ENCODE peak calls at places on chromosomes 4 and X, in eight cellular contexts. R is HCT116, L is HepG2, K is SK-N-SH, O is K562, A is GM12878, P is endothelial cell of umbilical vein, G is H1. X is an unnamed sample.
A peak's percentile ranks its signal among the peaks of the same experiment; 100 is the strongest.

GRCh38 chrX:11540532-11541377 is 125.0 kb downstream of the ARHGAP6 start:
- DNase-seq in R (no peak), L (no peak), K (no peak), O (no peak), A (peak; percentile 34), P (no peak), G (no peak), X (no peak)

GRCh38 chrX:124594017-124594651 is 247.8 kb downstream of the SH2D1A start:
- DNase-seq in R (no peak), L (no peak), K (no peak), O (no peak), A (no peak), P (no peak), G (no peak), X (no peak)

GRCh38 chrX:155877288-155877687 is 3.9 kb upstream of the VAMP7 start:
- DNase-seq in R (no peak), L (no peak), K (no peak), O (no peak), A (no peak), P (no peak), G (no peak), X (no peak)

GRCh38 chr4:146647615-146648383 is 9.1 kb downstream of the POU4F2 start:
- DNase-seq in R (no peak), L (no peak), K (peak; percentile 37), O (no peak), A (no peak), P (no peak), G (peak; percentile 67), X (no peak)

GRCh38 chrX:50067435-50068292 is 133.1 kb downstream of the AKAP4 start:
- DNase-seq in R (no peak), L (peak; percentile 66), K (peak; percentile 66), O (peak; percentile 4), A (no peak), P (peak; percentile 1), G (peak; percentile 51), X (no peak)

GRCh38 chrX:14027031-14027430 is 2.7 kb downstream of the GEMIN8 start:
- DNase-seq in R (no peak), L (no peak), K (no peak), O (no peak), A (no peak), P (peak; percentile 9), G (no peak), X (no peak)

GRCh38 chr4:100286601-100287000 is 96.3 kb upstream of the DDIT4L start:
- DNase-seq in R (no peak), L (no peak), K (no peak), O (no peak), A (no peak), P (no peak), G (no peak), X (no peak)

GRCh38 chrX:143873343-143873742 is 10.5 kb upstream of the UBE2NL start:
- DNase-seq in R (no peak), L (no peak), K (peak; percentile 0), O (no peak), A (no peak), P (no peak), G (no peak), X (no peak)

GRCh38 chr4:85961887-85962286 is 398.0 kb downstream of the MAPK10 start:
- DNase-seq in R (no peak), L (no peak), K (no peak), O (no peak), A (no peak), P (no peak), G (no peak), X (no peak)

GRCh38 chrX:109155161-109155560 is 326.7 kb downstream of the GUCY2F start:
- DNase-seq in R (no peak), L (no peak), K (no peak), O (no peak), A (no peak), P (no peak), G (no peak), X (no peak)
- TF ChIP-seq POLR2AphosphoS5 in R (no peak), L (no peak), K (no peak), O (no peak), A (no peak), P (no peak), G (no peak), X (no peak)

GRCh38 chr4:132417220-132417619 is 731.9 kb upstream of the PCDH10 start:
- DNase-seq in R (peak; percentile 18), L (no peak), K (no peak), O (no peak), A (no peak), P (no peak), G (no peak), X (no peak)
- H3K9ac ChIP-seq in R (no peak overlapping the region), L (no peak overlapping the region), K (no peak overlapping the region), O (no peak overlapping the region), A (no peak overlapping the region), P (no peak overlapping the region), G (no peak overlapping the region), X (no peak overlapping the region)

GRCh38 chrX:46587753-46588171 is 14.2 kb downstream of the CHST7 start:
- DNase-seq in R (no peak), L (no peak), K (no peak), O (no peak), A (no peak), P (peak; percentile 81), G (no peak), X (no peak)
- H3K4me3 ChIP-seq in R (peak overlapping the region; percentile 49), L (no peak overlapping the region), K (no peak overlapping the region), O (no peak overlapping the region), A (peak overlapping the region; percentile 40), P (peak overlapping the region; percentile 55), G (no peak overlapping the region), X (peak overlapping the region; percentile 54)

DNA sequence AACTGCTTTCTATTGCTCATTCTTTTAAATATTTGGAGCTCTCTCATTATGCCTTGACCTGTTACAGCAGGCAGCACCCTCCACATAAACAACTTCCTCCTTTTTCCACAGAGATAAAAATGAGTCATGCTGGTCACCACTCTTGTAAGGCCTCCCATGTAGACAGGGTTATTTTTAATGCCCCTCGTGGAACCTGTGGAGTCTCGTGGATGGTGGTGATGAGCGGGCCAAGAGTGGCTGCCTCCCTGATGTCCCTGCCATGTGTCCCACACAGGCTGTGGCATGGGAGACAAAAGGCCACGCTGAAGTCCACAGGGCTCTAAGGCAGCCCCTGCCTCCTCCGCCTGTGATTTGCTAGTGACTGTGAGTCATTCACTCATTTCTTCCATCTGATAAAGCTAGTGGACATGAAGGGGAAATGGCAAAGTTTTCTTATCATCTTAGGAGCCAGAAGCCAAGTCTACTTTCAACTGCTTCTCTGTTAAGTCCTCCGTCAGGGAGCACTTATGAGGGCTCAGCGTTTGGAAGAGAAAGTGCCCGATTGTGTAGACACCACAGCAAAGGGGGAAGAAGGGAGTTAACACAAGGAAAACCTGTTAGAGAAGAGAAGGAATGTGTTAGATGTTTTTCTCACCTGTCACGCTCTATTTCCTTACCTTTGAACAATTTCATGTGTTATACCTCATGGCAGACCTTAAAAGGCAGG is 121.6 kb upstream of the FAT1 start:
- DNase-seq in R (peak; percentile 92), L (peak; percentile 20), K (no peak), O (peak; percentile 69), A (no peak), P (peak; percentile 95), G (no peak), X (no peak)
- TF ChIP-seq POLR2AphosphoS5 in R (no peak), L (no peak), K (no peak), O (peak; percentile 29), A (no peak), P (peak; percentile 66), G (no peak), X (no peak)

GRCh38 chrX:72273718-72274117 is 3.3 kb downstream of the RPS4X start:
- DNase-seq in R (no peak), L (no peak), K (no peak), O (no peak), A (no peak), P (no peak), G (no peak), X (no peak)
- H3K9ac ChIP-seq in R (no peak overlapping the region), L (no peak overlapping the region), K (no peak overlapping the region), O (no peak overlapping the region), A (peak overlapping the region; percentile 99), P (no peak overlapping the region), G (no peak overlapping the region), X (peak overlapping the region; percentile 99)

GRCh38 chrX:75786290-75786689 is 1.2 kb upstream of the MAGEE2 start:
- DNase-seq in R (no peak), L (no peak), K (no peak), O (no peak), A (no peak), P (no peak), G (no peak), X (no peak)

GRCh38 chrX:75781618-75782017 is 3.4 kb downstream of the MAGEE2 start:
- DNase-seq in R (no peak), L (no peak), K (peak; percentile 34), O (no peak), A (no peak), P (no peak), G (no peak), X (no peak)

GRCh38 chrX:75784689-75785491 is at the start of gene MAGEE2:
- DNase-seq in R (no peak), L (peak; percentile 0), K (peak; percentile 30), O (no peak), A (no peak), P (no peak), G (no peak), X (no peak)
- H3K4me3 ChIP-seq in R (no peak within 1 kb of the TSS), L (no peak within 1 kb of the TSS), K (peak within 1 kb of the TSS; percentile 36), O (no peak within 1 kb of the TSS), A (no peak within 1 kb of the TSS), P (no peak within 1 kb of the TSS), G (no peak within 1 kb of the TSS), X (peak within 1 kb of the TSS; percentile 53)

DNA sequence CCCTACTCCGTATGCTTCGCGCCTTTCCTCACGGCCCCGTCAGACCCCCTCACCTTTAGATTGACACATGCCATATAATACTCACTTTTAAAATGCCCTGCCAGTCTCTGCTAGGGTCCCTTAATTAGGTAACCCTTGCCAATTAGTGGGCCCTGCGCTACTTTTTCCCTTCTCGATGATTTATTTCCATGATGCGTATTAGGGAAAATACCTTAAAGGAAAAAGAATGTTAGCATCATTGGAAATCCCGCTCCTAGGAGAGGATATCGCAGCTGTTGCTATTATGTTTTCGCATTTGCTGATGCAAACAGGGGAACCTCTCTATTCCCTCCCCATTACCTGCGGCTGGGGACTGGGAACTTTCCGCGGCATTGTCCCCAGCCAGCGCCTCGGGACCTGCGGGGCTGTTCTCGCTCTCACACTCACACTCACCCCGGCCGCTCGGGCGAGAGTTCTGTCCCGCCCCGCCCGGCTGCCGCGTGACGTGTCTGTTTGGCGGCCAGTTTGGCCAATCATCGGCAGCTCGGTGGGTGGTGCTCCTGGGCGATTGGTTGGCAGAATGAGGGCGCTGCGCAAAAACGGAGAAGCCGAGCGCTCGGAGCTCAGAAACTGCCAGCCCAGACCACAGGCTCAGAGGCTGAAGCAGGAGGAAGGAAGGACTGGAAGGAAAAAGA is at the start of gene PCDH10:
- DNase-seq in R (no peak), L (peak; percentile 1), K (peak; percentile 95), O (peak; percentile 49), A (no peak), P (peak; percentile 98), G (peak; percentile 99), X (peak; percentile 75)
- TF ChIP-seq POLR2AphosphoS5 in R (no peak), L (no peak), K (peak; percentile 59), O (no peak), A (no peak), P (peak; percentile 91), G (peak; percentile 76), X (peak; percentile 94)

X was measured in SK-N-MC.